ENCODE peak calls at places on chromosomes 11 and 22, in seven cellular contexts. Z is thoracic aorta; G is glomerular endothelial cell; N is cardiac muscle cell; W is naive thymus-derived CD4-positive, alpha-beta T cell; S is hepatic stellate cell; D is T follicular helper cell. U is an unnamed sample.
A peak's percentile ranks its signal among the peaks of the same experiment; 100 is the strongest.

GRCh38 chr22:39253427-39254070 is 8.8 kb upstream of the PDGFB start:
- DNase-seq in Z (peak; percentile 58), N (peak; percentile 88), S (peak; percentile 92), G (no peak), W (no peak), D (no peak), U (no peak)

GRCh38 chr11:3189193-3189843 is 24.2 kb upstream of the OSBPL5 start:
- DNase-seq in Z (no peak), S (no peak), W (no peak), G (no peak), N (peak; percentile 27), D (no peak), U (peak; percentile 24)

GRCh38 chr11:76823481-76824028 is 37.2 kb upstream of the ACER3 start:
- DNase-seq in Z (no peak), D (no peak), S (peak; percentile 56), W (no peak), N (no peak), G (peak; percentile 98), U (no peak)

GRCh38 chr11:124082371-124082770 is 32.9 kb upstream of the VWA5A start:
- DNase-seq in Z (no peak), N (no peak), D (no peak), S (no peak), W (no peak), G (no peak), U (no peak)

GRCh38 chr22:38474003-38474607 is 6.2 kb downstream of the KDELR3 start:
- DNase-seq in D (no peak), N (no peak), Z (no peak), S (no peak), G (no peak), W (no peak), U (no peak)

GRCh38 chr11:69879734-69880005 is 60.5 kb upstream of the FGF3 start:
- DNase-seq in Z (no peak), D (no peak), N (no peak), G (no peak), S (no peak), W (no peak), U (no peak)

GRCh38 chr11:46352063-46352841 is 5.0 kb downstream of the DGKZ start:
- DNase-seq in Z (no peak), S (peak; percentile 75), W (peak; percentile 77), N (peak; percentile 70), G (no peak), D (peak; percentile 73), U (peak; percentile 80)

GRCh38 chr11:69682221-69682620 is 7.1 kb upstream of the LTO1 start:
- DNase-seq in D (no peak), Z (no peak), N (no peak), W (no peak), G (no peak), S (no peak), U (no peak)

GRCh38 chr11:128523616-128524015 is 63.7 kb downstream of the ETS1 start:
- DNase-seq in D (no peak), S (no peak), N (no peak), G (no peak), Z (no peak), W (no peak), U (no peak)

GRCh38 chr11:86418929-86419328 is 44.2 kb downstream of the CCDC81 start:
- DNase-seq in S (no peak), N (no peak), W (no peak), D (no peak), G (no peak), Z (no peak), U (no peak)

GRCh38 chr11:27244900-27245299 is 118.1 kb downstream of the CCDC34 start:
- DNase-seq in W (no peak), N (no peak), S (no peak), G (no peak), Z (no peak), D (no peak), U (no peak)

GRCh38 chr22:23275751-23276150 is 95.4 kb downstream of the BCR start:
- DNase-seq in D (no peak), W (no peak), N (no peak), Z (no peak), S (no peak), G (no peak), U (no peak)

GRCh38 chr22:29480512-29481264 is 670 bp downstream of the NEFH start:
- DNase-seq in Z (no peak), N (peak; percentile 82), D (no peak), G (no peak), W (peak; percentile 16), S (no peak), U (peak; percentile 97)

GRCh38 chr11:16341853-16342252 is 14.5 kb downstream of the SOX6 start:
- DNase-seq in W (no peak), D (no peak), S (no peak), N (no peak), Z (no peak), G (no peak), U (no peak)

GRCh38 chr22:41619979-41620645 is 731 bp downstream of the DESI1 start:
- DNase-seq in G (no peak), N (peak; percentile 36), S (peak; percentile 38), D (peak; percentile 27), W (peak; percentile 27), Z (no peak), U (peak; percentile 77)